ENCODE peak calls at places on chromosomes 11 and 22, in seven cellular contexts. W is HCT116, O is stomach, D is GM23338, I is GM12891, P is endothelial cell of umbilical vein, Q is HL-60. B is an unnamed sample.

GRCh38 chr11:61901353-61901858 is 10.1 kb upstream of the FADS3 start:
- DNase-seq in W (no peak), O (no peak), D (no peak), I (no peak), P (no peak), Q (no peak), B (no peak)

GRCh38 chr22:50627914-50628542 is at the start of gene ARSA:
- DNase-seq in W (no peak), O (peak; percentile 82), D (peak; percentile 88), I (peak; percentile 82), P (peak; percentile 77), Q (peak; percentile 70), B (peak; percentile 82)

GRCh38 chr11:8671651-8672062 is 10.8 kb downstream of the TRIM66 start:
- DNase-seq in W (no peak), O (no peak), D (no peak), I (no peak), P (no peak), Q (no peak), B (no peak)

GRCh38 chr22:30206964-30207363 is 39.6 kb downstream of the LIF start:
- DNase-seq in W (peak; percentile 78), O (peak; percentile 35), D (peak; percentile 81), I (no peak), P (peak; percentile 21), Q (no peak), B (no peak)

GRCh38 chr11:8028766-8029165 is 41.6 kb downstream of the EIF3F start:
- DNase-seq in W (no peak), O (no peak), D (no peak), I (no peak), P (no peak), Q (no peak), B (no peak)

GRCh38 chr11:70755410-70756158 is 357.3 kb downstream of the CTTN start:
- DNase-seq in W (peak; percentile 31), O (peak; percentile 85), D (peak; percentile 89), I (peak; percentile 95), P (peak; percentile 37), Q (peak; percentile 25), B (peak; percentile 90)

GRCh38 chr11:45041556-45041955 is 90.9 kb upstream of the TP53I11 start:
- DNase-seq in W (no peak), O (no peak), D (no peak), I (no peak), P (no peak), Q (no peak), B (no peak)

GRCh38 chr11:33463059-33463458 is 205.9 kb downstream of the HIPK3 start:
- DNase-seq in W (no peak), O (no peak), D (no peak), I (no peak), P (peak; percentile 47), Q (no peak), B (no peak)

GRCh38 chr22:47384977-47385376 is 622.5 kb downstream of the TBC1D22A start:
- DNase-seq in W (no peak), O (no peak), D (no peak), I (no peak), P (no peak), Q (no peak), B (no peak)

GRCh38 chr22:36221799-36222751 is 17.3 kb downstream of the APOL2 start:
- DNase-seq in W (peak; percentile 32), O (peak; percentile 68), D (peak; percentile 86), I (no peak), P (peak; percentile 60), Q (no peak), B (peak; percentile 40)

GRCh38 chr22:35377735-35378134 is 3.2 kb upstream of the HMOX1 start:
- DNase-seq in W (no peak), O (no peak), D (peak; percentile 71), I (no peak), P (no peak), Q (no peak), B (no peak)

GRCh38 chr11:70628881-70629844 is 230.8 kb downstream of the CTTN start:
- DNase-seq in W (no peak), O (peak; percentile 51), D (peak; percentile 49), I (no peak), P (no peak), Q (no peak), B (peak; percentile 31)

GRCh38 chr11:113273720-113274119 is 40.7 kb upstream of the TTC12 start:
- DNase-seq in W (no peak), O (no peak), D (no peak), I (no peak), P (no peak), Q (no peak), B (no peak)

GRCh38 chr11:8011981-8012444 is 24.9 kb downstream of the EIF3F start:
- DNase-seq in W (no peak), O (no peak), D (no peak), I (no peak), P (no peak), Q (no peak), B (no peak)

GRCh38 chr11:5622802-5623201 is 2.0 kb upstream of the TRIM34 start:
- DNase-seq in W (no peak), O (no peak), D (no peak), I (no peak), P (no peak), Q (no peak), B (no peak)

GRCh38 chr11:123753110-123753509 is 1.2 kb downstream of the OR6X1 start:
- DNase-seq in W (no peak), O (no peak), D (no peak), I (no peak), P (no peak), Q (no peak), B (no peak)

GRCh38 chr11:27183672-27184457 is 143.2 kb downstream of the BBOX1 start:
- DNase-seq in W (peak; percentile 51), O (peak; percentile 62), D (peak; percentile 82), I (peak; percentile 8), P (peak; percentile 66), Q (no peak), B (peak; percentile 74)

GRCh38 chr11:103055174-103055890 is 36.6 kb downstream of the DCUN1D5 start:
- DNase-seq in W (peak; percentile 26), O (no peak), D (peak; percentile 62), I (no peak), P (peak; percentile 54), Q (no peak), B (peak; percentile 22)

GRCh38 chr11:114159802-114160588 is 100.5 kb downstream of the ZBTB16 start:
- DNase-seq in W (peak; percentile 68), O (peak; percentile 100), D (peak; percentile 53), I (no peak), P (peak; percentile 99), Q (peak; percentile 93), B (peak; percentile 98)

GRCh38 chr11:765025-765801 is 12.1 kb downstream of the GATD1 start:
- DNase-seq in W (peak; percentile 47), O (peak; percentile 63), D (peak; percentile 88), I (no peak), P (peak; percentile 53), Q (peak; percentile 70), B (peak; percentile 48)

GRCh38 chr11:12989428-12990242 is 19.5 kb upstream of the RASSF10 start:
- DNase-seq in W (no peak), O (no peak), D (no peak), I (no peak), P (no peak), Q (no peak), B (peak; percentile 85)

GRCh38 chr22:37804886-37805857 is 2.6 kb upstream of the GCAT start:
- DNase-seq in W (peak; percentile 67), O (peak; percentile 92), D (peak; percentile 84), I (peak; percentile 61), P (peak; percentile 84), Q (no peak), B (no peak)

GRCh38 chr11:121572581-121573059 is 119.9 kb upstream of the SORL1-AS1 start:
- DNase-seq in W (no peak), O (no peak), D (peak; percentile 17), I (no peak), P (no peak), Q (peak; percentile 44), B (no peak)

GRCh38 chr11:130181295-130182272 is 22.0 kb downstream of the ST14 start:
- DNase-seq in W (no peak), O (peak; percentile 56), D (no peak), I (no peak), P (no peak), Q (no peak), B (no peak)

GRCh38 chr11:9821008-9821752 is 157.3 kb downstream of the SWAP70 start:
- DNase-seq in W (no peak), O (no peak), D (no peak), I (no peak), P (no peak), Q (no peak), B (no peak)
- TF ChIP-seq POLR2AphosphoS5 in W (no peak), O (no peak), D (no peak), I (no peak), P (no peak), Q (no peak), B (no peak)

GRCh38 chr11:35085766-35086165 is 53.2 kb upstream of the CD44 start:
- DNase-seq in W (no peak), O (no peak), D (no peak), I (no peak), P (no peak), Q (no peak), B (no peak)

GRCh38 chr11:35084817-35085424 is 54.0 kb upstream of the CD44 start:
- DNase-seq in W (no peak), O (no peak), D (no peak), I (no peak), P (no peak), Q (no peak), B (no peak)

GRCh38 chr11:35079581-35079980 is 59.4 kb upstream of the CD44 start:
- DNase-seq in W (no peak), O (no peak), D (no peak), I (no peak), P (no peak), Q (peak; percentile 66), B (no peak)

GRCh38 chr11:35082322-35083180 is 56.4 kb upstream of the CD44 start:
- DNase-seq in W (peak; percentile 81), O (peak; percentile 51), D (peak; percentile 50), I (peak; percentile 49), P (no peak), Q (peak; percentile 82), B (peak; percentile 85)

GRCh38 chr11:35083181-35084061 is 55.5 kb upstream of the CD44 start:
- DNase-seq in W (peak; percentile 46), O (peak; percentile 40), D (peak; percentile 37), I (peak; percentile 45), P (no peak), Q (peak; percentile 98), B (no peak)
- TF ChIP-seq POLR2AphosphoS5 in W (no peak), O (peak; percentile 67), D (no peak), I (peak; percentile 75), P (no peak), Q (peak; percentile 75), B (no peak)

GRCh38 chr22:20258584-20259335 is 9.4 kb downstream of the RTN4R start:
- DNase-seq in W (no peak), O (no peak), D (peak; percentile 45), I (peak; percentile 68), P (no peak), Q (no peak), B (peak; percentile 91)
- TF ChIP-seq POLR2AphosphoS5 in W (no peak), O (no peak), D (no peak), I (no peak), P (no peak), Q (no peak), B (no peak)

DNA sequence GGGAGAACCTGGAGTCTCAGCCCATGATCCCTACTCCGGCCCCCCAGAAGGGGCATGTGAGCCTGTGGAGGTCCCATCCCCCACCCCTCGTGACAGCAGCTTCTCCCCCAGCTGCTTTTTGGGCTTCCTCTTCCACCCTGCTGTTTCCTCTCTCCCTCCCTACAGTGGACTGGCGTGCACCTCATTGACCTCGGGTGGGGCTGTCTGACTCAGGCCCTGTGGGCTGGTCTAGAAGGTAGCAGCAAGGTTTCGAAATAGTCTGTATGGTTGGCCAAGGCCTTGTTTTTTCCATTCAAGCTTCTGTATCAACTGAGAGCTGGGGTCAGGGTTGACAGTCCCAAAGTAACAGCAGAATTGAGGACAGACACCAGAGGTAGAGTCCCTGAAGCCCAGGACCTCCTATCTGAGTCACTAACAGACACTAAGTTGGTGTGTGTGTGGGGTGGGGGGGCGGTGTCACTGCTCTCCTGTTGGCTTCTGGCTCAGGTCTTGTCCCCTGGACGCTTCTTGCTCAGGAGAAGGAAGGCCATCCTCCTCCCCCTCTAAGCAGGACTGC is 7.7 kb downstream of the SLC37A2 start:
- DNase-seq in W (peak; percentile 39), O (peak; percentile 61), D (no peak), I (no peak), P (peak; percentile 22), Q (peak; percentile 100), B (peak; percentile 87)
- TF ChIP-seq POLR2AphosphoS5 in W (peak; percentile 47), O (peak; percentile 55), D (no peak), I (no peak), P (no peak), Q (peak; percentile 94), B (no peak)

B was measured in K562.